ENCODE peak calls at places on chromosome 12, in ten cellular contexts. M is T-cell; A is stomach; Y is HEK293T; F is testis; E is AG20443; N is CD8-positive, alpha-beta memory T cell; W is tibial artery; G is amniotic epithelial cell; Q is GM23248. X is an unnamed sample.

GRCh38 chr12:22625671-22626251 is 790 bp downstream of the ETNK1 start:
- DNase-seq in A (peak; percentile 28), E (peak; percentile 22), F (peak; percentile 67), Y (peak; percentile 32), M (no peak), G (no peak), N (peak; percentile 22), Q (peak; percentile 59), W (peak; percentile 23), X (peak; percentile 38)

GRCh38 chr12:113477842-113478215 is 6.2 kb upstream of the LHX5 start:
- DNase-seq in N (no peak), F (no peak), W (no peak), G (no peak), M (no peak), A (no peak), Q (no peak), Y (no peak), E (no peak), X (no peak)

GRCh38 chr12:49335118-49335954 is 1.7 kb downstream of the C1QL4 start:
- DNase-seq in A (no peak), N (no peak), G (no peak), Y (no peak), M (no peak), W (no peak), E (no peak), Q (no peak), F (no peak), X (no peak)

GRCh38 chr12:100058482-100059029 is 73.8 kb upstream of the ANKS1B start:
- DNase-seq in F (no peak), A (no peak), W (no peak), N (no peak), Y (no peak), E (peak; percentile 64), Q (peak; percentile 85), M (no peak), G (peak; percentile 97), X (peak; percentile 94)

GRCh38 chr12:115983226-115983798 is 294.2 kb downstream of the MED13L start:
- DNase-seq in M (no peak), Q (peak; percentile 14), E (peak; percentile 19), G (no peak), N (no peak), Y (peak; percentile 55), W (no peak), A (no peak), F (no peak), X (no peak)

GRCh38 chr12:32454075-32454474 is 54.7 kb downstream of the FGD4 start:
- DNase-seq in W (no peak), A (no peak), N (no peak), Y (no peak), F (no peak), G (peak; percentile 92), Q (peak; percentile 74), E (peak; percentile 58), M (no peak), X (peak; percentile 89)

GRCh38 chr12:47838286-47838931 is 18.7 kb upstream of the HDAC7 start:
- DNase-seq in M (no peak), A (no peak), Y (peak; percentile 72), N (no peak), G (no peak), E (peak; percentile 77), W (no peak), Q (peak; percentile 71), F (no peak), X (no peak)

GRCh38 chr12:67925077-67925476 is 64.2 kb upstream of the IFNG-AS1 start:
- DNase-seq in E (no peak), Q (no peak), G (peak; percentile 7), W (no peak), Y (no peak), M (no peak), A (peak; percentile 32), N (no peak), F (no peak), X (peak; percentile 4)

GRCh38 chr12:75571651-75572050 is 60.2 kb upstream of the KRR1 start:
- DNase-seq in E (no peak), Q (no peak), W (no peak), A (no peak), G (no peak), F (no peak), Y (no peak), N (no peak), M (no peak), X (no peak)

GRCh38 chr12:119528241-119528640 is 65.3 kb upstream of the TMEM233 start:
- DNase-seq in G (no peak), E (no peak), F (no peak), A (no peak), N (no peak), M (no peak), W (no peak), Y (no peak), Q (peak; percentile 29), X (peak; percentile 37)

GRCh38 chr12:50986961-50987737 is 34.8 kb downstream of the HIGD1C start:
- DNase-seq in W (peak; percentile 45), Y (peak; percentile 38), E (peak; percentile 72), F (peak; percentile 58), N (no peak), A (peak; percentile 49), M (no peak), G (peak; percentile 77), Q (peak; percentile 75), X (peak; percentile 77)

GRCh38 chr12:57553343-57554202 is 3.7 kb downstream of the KIF5A start:
- DNase-seq in M (no peak), W (no peak), A (no peak), Y (no peak), F (no peak), G (no peak), Q (no peak), N (no peak), E (no peak), X (no peak)

GRCh38 chr12:41436076-41436475 is 248.0 kb downstream of the PDZRN4 start:
- DNase-seq in M (no peak), N (no peak), E (no peak), Q (no peak), G (no peak), A (no peak), Y (no peak), F (no peak), W (no peak), X (no peak)

GRCh38 chr12:120064054-120064940 is 52.3 kb downstream of the RAB35 start:
- DNase-seq in Q (no peak), W (no peak), G (peak; percentile 80), F (no peak), N (no peak), M (no peak), A (no peak), E (no peak), Y (no peak), X (no peak)

GRCh38 chr12:22527999-22528398 is 16.3 kb downstream of the C2CD5 start:
- DNase-seq in E (peak; percentile 23), F (no peak), Q (peak; percentile 78), N (no peak), M (no peak), Y (no peak), G (peak; percentile 74), A (no peak), W (no peak), X (peak; percentile 73)

GRCh38 chr12:12376636-12377448 is 20.0 kb downstream of the BORCS5 start:
- DNase-seq in F (no peak), N (no peak), A (no peak), W (no peak), G (peak; percentile 83), E (peak; percentile 71), Y (peak; percentile 68), M (no peak), Q (peak; percentile 84), X (peak; percentile 79)

GRCh38 chr12:14946162-14946561 is 7.8 kb upstream of the ERP27 start:
- DNase-seq in E (no peak), Q (no peak), Y (no peak), G (no peak), W (no peak), N (no peak), M (no peak), F (no peak), A (no peak), X (peak; percentile 52)

GRCh38 chr12:7994731-7995205 is 37.7 kb upstream of the FOXJ2 start:
- DNase-seq in A (no peak), M (no peak), F (no peak), G (peak; percentile 86), Q (peak; percentile 94), W (no peak), N (no peak), Y (no peak), E (peak; percentile 80), X (peak; percentile 79)

GRCh38 chr12:19792028-19792427 is 352.7 kb downstream of the AEBP2 start:
- DNase-seq in Y (no peak), Q (no peak), A (no peak), M (no peak), G (no peak), F (no peak), W (no peak), E (no peak), N (no peak), X (no peak)

GRCh38 chr12:26281320-26281719 is 85.9 kb downstream of the SSPN start:
- DNase-seq in A (no peak), Y (no peak), F (no peak), N (no peak), W (peak; percentile 45), G (no peak), M (no peak), E (peak; percentile 73), Q (peak; percentile 61), X (peak; percentile 15)

GRCh38 chr12:76529226-76529918 is 30.2 kb downstream of the OSBPL8 start:
- DNase-seq in N (no peak), A (no peak), Y (no peak), W (no peak), F (no peak), G (peak; percentile 75), Q (no peak), M (no peak), E (no peak), X (peak; percentile 62)

GRCh38 chr12:89352492-89353187 is at the start of gene DUSP6:
- DNase-seq in Q (peak; percentile 99), W (peak; percentile 97), Y (peak; percentile 86), A (peak; percentile 92), M (peak; percentile 76), E (peak; percentile 95), G (peak; percentile 99), N (peak; percentile 76), F (peak; percentile 96), X (peak; percentile 100)

GRCh38 chr12:123952037-123952436 is 20.6 kb downstream of the CCDC92 start:
- DNase-seq in Q (no peak), A (no peak), N (no peak), Y (no peak), E (no peak), M (no peak), W (no peak), G (no peak), F (no peak), X (no peak)